ENCODE peak calls at places on chromosomes 11 and 22, in six cellular contexts. One of them, this sample, is unnamed.

GRCh38 chr11:61452825-61453224 is 22.9 kb downstream of the SDHAF2 start:
- DNase-seq in spleen: no peak
- DNase-seq in HFFc6: no peak
- DNase-seq in AG09309: no peak
- DNase-seq in OCI-LY7: no peak
- DNase-seq in heart right ventricle: no peak
- DNase-seq in this sample: no peak

GRCh38 chr11:129257512-129257911 is 65.4 kb upstream of the ARHGAP32 start:
- DNase-seq in spleen: no peak
- DNase-seq in HFFc6: no peak
- DNase-seq in AG09309: no peak
- DNase-seq in OCI-LY7: no peak
- DNase-seq in heart right ventricle: no peak
- DNase-seq in this sample: no peak

GRCh38 chr22:18116634-18117033 is 6.0 kb downstream of the TUBA8 start:
- DNase-seq in spleen: no peak
- DNase-seq in HFFc6: no peak
- DNase-seq in AG09309: no peak
- DNase-seq in OCI-LY7: no peak
- DNase-seq in heart right ventricle: no peak
- DNase-seq in this sample: no peak

GRCh38 chr22:27139935-27140493 is 482.6 kb downstream of the MIAT start:
- DNase-seq in spleen: no peak
- DNase-seq in HFFc6: peak; percentile 85
- DNase-seq in AG09309: peak; percentile 52
- DNase-seq in OCI-LY7: no peak
- DNase-seq in heart right ventricle: no peak
- DNase-seq in this sample: no peak

GRCh38 chr22:23673826-23674690 is 16.8 kb upstream of the RGL4 start:
- DNase-seq in spleen: peak; percentile 63
- DNase-seq in HFFc6: no peak
- DNase-seq in AG09309: no peak
- DNase-seq in OCI-LY7: no peak
- DNase-seq in heart right ventricle: no peak
- DNase-seq in this sample: no peak

GRCh38 chr11:130553306-130553705 is 104.9 kb downstream of the ADAMTS15 start:
- DNase-seq in spleen: no peak
- DNase-seq in HFFc6: no peak
- DNase-seq in AG09309: peak; percentile 34
- DNase-seq in OCI-LY7: no peak
- DNase-seq in heart right ventricle: no peak
- DNase-seq in this sample: no peak

GRCh38 chr22:27687984-27688545 is 113.5 kb downstream of the MN1 start:
- DNase-seq in spleen: no peak
- DNase-seq in HFFc6: no peak
- DNase-seq in AG09309: no peak
- DNase-seq in OCI-LY7: no peak
- DNase-seq in heart right ventricle: no peak
- DNase-seq in this sample: no peak

GRCh38 chr22:19679476-19680099 is 34.7 kb upstream of the SEPTIN5 start:
- DNase-seq in spleen: peak; percentile 90
- DNase-seq in HFFc6: no peak
- DNase-seq in AG09309: no peak
- DNase-seq in OCI-LY7: peak; percentile 6
- DNase-seq in heart right ventricle: peak; percentile 75
- DNase-seq in this sample: peak; percentile 56

GRCh38 chr11:119337581-119338317 is 2.9 kb downstream of the C1QTNF5 start:
- DNase-seq in spleen: peak; percentile 66
- DNase-seq in HFFc6: peak; percentile 54
- DNase-seq in AG09309: no peak
- DNase-seq in OCI-LY7: no peak
- DNase-seq in heart right ventricle: no peak
- DNase-seq in this sample: no peak

GRCh38 chr11:17725174-17725573 is 5.8 kb downstream of the MYOD1 start:
- DNase-seq in spleen: no peak
- DNase-seq in HFFc6: no peak
- DNase-seq in AG09309: no peak
- DNase-seq in OCI-LY7: no peak
- DNase-seq in heart right ventricle: no peak
- DNase-seq in this sample: no peak

GRCh38 chr11:109772846-109773400 is 320.3 kb upstream of the ZC3H12C start:
- DNase-seq in spleen: no peak
- DNase-seq in HFFc6: no peak
- DNase-seq in AG09309: no peak
- DNase-seq in OCI-LY7: no peak
- DNase-seq in heart right ventricle: no peak
- DNase-seq in this sample: no peak

GRCh38 chr22:46619830-46620501 is at the start of gene GRAMD4:
- DNase-seq in spleen: peak; percentile 73
- DNase-seq in HFFc6: no peak
- DNase-seq in AG09309: no peak
- DNase-seq in OCI-LY7: no peak
- DNase-seq in heart right ventricle: peak; percentile 72
- DNase-seq in this sample: no peak

GRCh38 chr22:38840129-38840528 is 3.7 kb downstream of the NPTXR start:
- DNase-seq in spleen: no peak
- DNase-seq in HFFc6: no peak
- DNase-seq in AG09309: no peak
- DNase-seq in OCI-LY7: no peak
- DNase-seq in heart right ventricle: no peak
- DNase-seq in this sample: no peak

GRCh38 chr22:50189184-50189848 is 3.6 kb downstream of the TRABD start:
- DNase-seq in spleen: peak; percentile 87
- DNase-seq in HFFc6: no peak
- DNase-seq in AG09309: no peak
- DNase-seq in OCI-LY7: peak; percentile 67
- DNase-seq in heart right ventricle: peak; percentile 50
- DNase-seq in this sample: no peak

GRCh38 chr22:21736084-21736642 is 569 bp upstream of the YPEL1 start:
- DNase-seq in spleen: no peak
- DNase-seq in HFFc6: no peak
- DNase-seq in AG09309: no peak
- DNase-seq in OCI-LY7: no peak
- DNase-seq in heart right ventricle: no peak
- DNase-seq in this sample: no peak

GRCh38 chr22:39297490-39298193 is 21.8 kb downstream of the RPL3 start:
- DNase-seq in spleen: no peak
- DNase-seq in HFFc6: no peak
- DNase-seq in AG09309: no peak
- DNase-seq in OCI-LY7: peak; percentile 60
- DNase-seq in heart right ventricle: no peak
- DNase-seq in this sample: no peak

GRCh38 chr22:38467904-38468760 is at the start of gene KDELR3:
- DNase-seq in spleen: peak; percentile 79
- DNase-seq in HFFc6: peak; percentile 48
- DNase-seq in AG09309: no peak
- DNase-seq in OCI-LY7: no peak
- DNase-seq in heart right ventricle: peak; percentile 72
- DNase-seq in this sample: peak; percentile 92

GRCh38 chr11:71267807-71268421 is 15.5 kb upstream of the SHANK2 start:
- DNase-seq in spleen: no peak
- DNase-seq in HFFc6: no peak
- DNase-seq in AG09309: no peak
- DNase-seq in OCI-LY7: no peak
- DNase-seq in heart right ventricle: no peak
- DNase-seq in this sample: no peak

GRCh38 chr22:29348956-29349355 is 33.5 kb upstream of the RASL10A start:
- DNase-seq in spleen: no peak
- DNase-seq in HFFc6: no peak
- DNase-seq in AG09309: no peak
- DNase-seq in OCI-LY7: no peak
- DNase-seq in heart right ventricle: no peak
- DNase-seq in this sample: no peak

GRCh38 chr11:1628506-1629325 is 859 bp upstream of the KRTAP5-5 start:
- DNase-seq in spleen: peak; percentile 88
- DNase-seq in HFFc6: no peak
- DNase-seq in AG09309: no peak
- DNase-seq in OCI-LY7: peak; percentile 43
- DNase-seq in heart right ventricle: peak; percentile 71
- DNase-seq in this sample: peak; percentile 89

GRCh38 chr22:50505276-50505775 is 2.2 kb downstream of the LMF2 start:
- DNase-seq in spleen: peak; percentile 79
- DNase-seq in HFFc6: no peak
- DNase-seq in AG09309: no peak
- DNase-seq in OCI-LY7: no peak
- DNase-seq in heart right ventricle: no peak
- DNase-seq in this sample: no peak

GRCh38 chr22:28414017-28414416 is 265.6 kb downstream of the TTC28 start:
- DNase-seq in spleen: no peak
- DNase-seq in HFFc6: no peak
- DNase-seq in AG09309: no peak
- DNase-seq in OCI-LY7: no peak
- DNase-seq in heart right ventricle: no peak
- DNase-seq in this sample: no peak

GRCh38 chr11:94897330-94897768 is 76.0 kb downstream of the CWC15 start:
- DNase-seq in spleen: no peak
- DNase-seq in HFFc6: peak; percentile 21
- DNase-seq in AG09309: no peak
- DNase-seq in OCI-LY7: peak; percentile 36
- DNase-seq in heart right ventricle: no peak
- DNase-seq in this sample: peak; percentile 51
- TF ChIP-seq CTCF in spleen: peak; percentile 91
- TF ChIP-seq CTCF in HFFc6: peak; percentile 97
- TF ChIP-seq CTCF in AG09309: peak; percentile 84
- TF ChIP-seq CTCF in OCI-LY7: peak; percentile 90
- TF ChIP-seq CTCF in heart right ventricle: peak; percentile 93
- TF ChIP-seq CTCF in this sample: peak; percentile 81

GRCh38 chr11:65426839-65427690 is 4.5 kb downstream of the NEAT1 start:
- DNase-seq in spleen: peak; percentile 76
- DNase-seq in HFFc6: peak; percentile 88
- DNase-seq in AG09309: peak; percentile 68
- DNase-seq in OCI-LY7: peak; percentile 50
- DNase-seq in heart right ventricle: no peak
- DNase-seq in this sample: no peak

GRCh38 chr11:65424200-65425104 is 1.9 kb downstream of the NEAT1 start:
- DNase-seq in spleen: peak; percentile 87
- DNase-seq in HFFc6: peak; percentile 50
- DNase-seq in AG09309: peak; percentile 23
- DNase-seq in OCI-LY7: peak; percentile 71
- DNase-seq in heart right ventricle: peak; percentile 54
- DNase-seq in this sample: no peak

GRCh38 chr11:65423516-65424199 is 1.1 kb downstream of the NEAT1 start:
- DNase-seq in spleen: peak; percentile 84
- DNase-seq in HFFc6: peak; percentile 37
- DNase-seq in AG09309: peak; percentile 11
- DNase-seq in OCI-LY7: peak; percentile 45
- DNase-seq in heart right ventricle: peak; percentile 25
- DNase-seq in this sample: no peak

GRCh38 chr11:65425971-65426838 is 3.6 kb downstream of the NEAT1 start:
- DNase-seq in spleen: no peak
- DNase-seq in HFFc6: peak; percentile 91
- DNase-seq in AG09309: peak; percentile 57
- DNase-seq in OCI-LY7: peak; percentile 80
- DNase-seq in heart right ventricle: no peak
- DNase-seq in this sample: peak; percentile 68

DNA sequence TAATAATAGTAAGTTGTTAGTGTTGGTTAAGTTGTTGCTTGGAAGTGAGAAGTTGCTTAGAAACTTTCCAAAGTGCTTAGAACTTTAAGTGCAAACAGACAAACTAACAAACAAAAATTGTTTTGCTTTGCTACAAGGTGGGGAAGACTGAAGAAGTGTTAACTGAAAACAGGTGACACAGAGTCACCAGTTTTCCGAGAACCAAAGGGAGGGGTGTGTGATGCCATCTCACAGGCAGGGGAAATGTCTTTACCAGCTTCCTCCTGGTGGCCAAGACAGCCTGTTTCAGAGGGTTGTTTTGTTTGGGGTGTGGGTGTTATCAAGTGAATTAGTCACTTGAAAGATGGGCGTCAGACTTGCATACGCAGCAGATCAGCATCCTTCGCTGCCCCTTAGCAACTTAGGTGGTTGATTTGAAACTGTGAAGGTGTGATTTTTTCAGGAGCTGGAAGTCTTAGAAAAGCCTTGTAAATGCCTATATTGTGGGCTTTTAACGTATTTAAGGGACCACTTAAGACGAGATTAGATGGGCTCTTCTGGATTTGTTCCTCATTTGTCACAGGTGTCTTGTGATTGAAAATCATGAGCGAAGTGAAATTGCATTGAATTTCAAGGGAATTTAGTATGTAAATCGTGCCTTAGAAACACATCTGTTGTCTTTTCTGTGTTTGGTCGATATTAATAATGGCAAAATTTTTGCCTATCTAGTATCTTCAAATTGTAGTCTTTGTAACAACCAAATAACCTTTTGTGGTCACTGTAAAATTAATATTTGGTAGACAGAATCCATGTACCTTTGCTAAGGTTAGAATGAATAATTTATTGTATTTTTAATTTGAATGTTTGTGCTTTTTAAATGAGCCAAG is 2.7 kb downstream of the NEAT1 start:
- DNase-seq in spleen: peak; percentile 85
- DNase-seq in HFFc6: peak; percentile 87
- DNase-seq in AG09309: peak; percentile 38
- DNase-seq in OCI-LY7: peak; percentile 86
- DNase-seq in heart right ventricle: no peak
- DNase-seq in this sample: peak; percentile 32
- TF ChIP-seq CTCF in spleen: peak; percentile 70
- TF ChIP-seq CTCF in HFFc6: peak; percentile 44
- TF ChIP-seq CTCF in AG09309: peak; percentile 18
- TF ChIP-seq CTCF in OCI-LY7: peak; percentile 32
- TF ChIP-seq CTCF in heart right ventricle: peak; percentile 17
- TF ChIP-seq CTCF in this sample: no peak

GRCh38 chr11:15159085-15159484 is 44.4 kb downstream of the INSC start:
- DNase-seq in spleen: no peak
- DNase-seq in HFFc6: peak; percentile 31
- DNase-seq in AG09309: no peak
- DNase-seq in OCI-LY7: peak; percentile 34
- DNase-seq in heart right ventricle: no peak
- DNase-seq in this sample: peak; percentile 25
- TF ChIP-seq CTCF in spleen: no peak
- TF ChIP-seq CTCF in HFFc6: peak; percentile 88
- TF ChIP-seq CTCF in AG09309: peak; percentile 76
- TF ChIP-seq CTCF in OCI-LY7: peak; percentile 85
- TF ChIP-seq CTCF in heart right ventricle: peak; percentile 43
- TF ChIP-seq CTCF in this sample: no peak

GRCh38 chr11:74680035-74680671 is 51.1 kb downstream of the CHRDL2 start:
- DNase-seq in spleen: peak; percentile 32
- DNase-seq in HFFc6: no peak
- DNase-seq in AG09309: no peak
- DNase-seq in OCI-LY7: no peak
- DNase-seq in heart right ventricle: no peak
- DNase-seq in this sample: no peak
- TF ChIP-seq CTCF in spleen: no peak
- TF ChIP-seq CTCF in HFFc6: no peak
- TF ChIP-seq CTCF in AG09309: no peak
- TF ChIP-seq CTCF in OCI-LY7: no peak
- TF ChIP-seq CTCF in heart right ventricle: no peak
- TF ChIP-seq CTCF in this sample: no peak